ENCODE peak calls at places on chromosomes 2 and 18, in four cellular contexts. One of them, this sample, is unnamed.

GRCh38 chr2:207251573-207252192 is 85.9 kb upstream of the KLF7 start:
- DNase-seq in A673: no peak
- DNase-seq in transverse colon: no peak
- DNase-seq in neural progenitor cell: no peak
- DNase-seq in this sample: no peak

GRCh38 chr2:204722691-204723090 is 177.4 kb downstream of the PARD3B start:
- DNase-seq in neural progenitor cell: no peak
- DNase-seq in A673: no peak
- DNase-seq in transverse colon: no peak
- DNase-seq in this sample: no peak

GRCh38 chr2:10284108-10284870 is 18.4 kb upstream of the HPCAL1 start:
- DNase-seq in A673: no peak
- DNase-seq in transverse colon: no peak
- DNase-seq in neural progenitor cell: no peak
- DNase-seq in this sample: no peak

GRCh38 chr18:54100920-54101319 is 123.5 kb downstream of the MBD2 start:
- DNase-seq in neural progenitor cell: no peak
- DNase-seq in A673: no peak
- DNase-seq in transverse colon: no peak
- DNase-seq in this sample: no peak

GRCh38 chr2:32553829-32554432 is 73.9 kb upstream of the TTC27 start:
- DNase-seq in transverse colon: no peak
- DNase-seq in A673: peak; percentile 64
- DNase-seq in neural progenitor cell: peak; percentile 37
- DNase-seq in this sample: no peak

GRCh38 chr18:58390399-58390798 is 238.5 kb downstream of the ALPK2 start:
- DNase-seq in neural progenitor cell: no peak
- DNase-seq in transverse colon: no peak
- DNase-seq in A673: no peak
- DNase-seq in this sample: no peak

GRCh38 chr2:224101820-224102630 is 62.9 kb upstream of the SERPINE2 start:
- DNase-seq in neural progenitor cell: no peak
- DNase-seq in transverse colon: no peak
- DNase-seq in A673: peak; percentile 92
- DNase-seq in this sample: peak; percentile 74

GRCh38 chr2:224584768-224585204 is 377 bp downstream of the CUL3 start:
- DNase-seq in A673: peak; percentile 71
- DNase-seq in neural progenitor cell: peak; percentile 70
- DNase-seq in transverse colon: peak; percentile 58
- DNase-seq in this sample: no peak

GRCh38 chr2:206159346-206160123 is at the start of the genes EEF1B2 and NDUFS1:
- DNase-seq in neural progenitor cell: peak; percentile 99
- DNase-seq in transverse colon: peak; percentile 98
- DNase-seq in A673: peak; percentile 99
- DNase-seq in this sample: peak; percentile 98

GRCh38 chr2:9397201-9397600 is 26.1 kb downstream of the ITGB1BP1 start:
- DNase-seq in neural progenitor cell: no peak
- DNase-seq in A673: no peak
- DNase-seq in transverse colon: no peak
- DNase-seq in this sample: no peak

GRCh38 chr2:41853427-41854191 is 194.2 kb upstream of the PKDCC start:
- DNase-seq in A673: peak; percentile 82
- DNase-seq in neural progenitor cell: peak; percentile 86
- DNase-seq in transverse colon: peak; percentile 51
- DNase-seq in this sample: no peak

GRCh38 chr18:37294951-37295350 is 270.6 kb downstream of the CELF4 start:
- DNase-seq in A673: peak; percentile 59
- DNase-seq in neural progenitor cell: peak; percentile 85
- DNase-seq in transverse colon: peak; percentile 14
- DNase-seq in this sample: no peak

GRCh38 chr2:30255466-30256408 is 24.4 kb downstream of the LBH start:
- DNase-seq in transverse colon: no peak
- DNase-seq in neural progenitor cell: peak; percentile 43
- DNase-seq in A673: no peak
- DNase-seq in this sample: no peak

GRCh38 chr2:151280276-151280675 is 9.2 kb downstream of the NMI start:
- DNase-seq in transverse colon: no peak
- DNase-seq in neural progenitor cell: no peak
- DNase-seq in A673: no peak
- DNase-seq in this sample: no peak

GRCh38 chr2:69449906-69450305 is 12.7 kb upstream of the NFU1 start:
- DNase-seq in neural progenitor cell: no peak
- DNase-seq in transverse colon: no peak
- DNase-seq in A673: no peak
- DNase-seq in this sample: no peak

GRCh38 chr2:11658623-11659475 is 11.1 kb downstream of the NTSR2 start:
- DNase-seq in transverse colon: no peak
- DNase-seq in A673: no peak
- DNase-seq in neural progenitor cell: no peak
- DNase-seq in this sample: no peak

GRCh38 chr2:122263746-122264145 is 508.3 kb downstream of the TSN start:
- DNase-seq in neural progenitor cell: no peak
- DNase-seq in A673: no peak
- DNase-seq in transverse colon: no peak
- DNase-seq in this sample: no peak

GRCh38 chr2:203534486-203535077 is 519 bp downstream of the RAPH1 start:
- DNase-seq in transverse colon: peak; percentile 47
- DNase-seq in A673: peak; percentile 51
- DNase-seq in neural progenitor cell: no peak
- DNase-seq in this sample: no peak

GRCh38 chr2:239247401-239248245 is 153.2 kb downstream of the HDAC4 start:
- DNase-seq in transverse colon: peak; percentile 8
- DNase-seq in A673: no peak
- DNase-seq in neural progenitor cell: no peak
- DNase-seq in this sample: no peak

GRCh38 chr2:38602136-38602731 is 494 bp downstream of the HNRNPLL start:
- DNase-seq in neural progenitor cell: peak; percentile 69
- DNase-seq in A673: no peak
- DNase-seq in transverse colon: peak; percentile 41
- DNase-seq in this sample: peak; percentile 73

GRCh38 chr18:62037012-62037742 is 144.4 kb upstream of the RNF152 start:
- DNase-seq in neural progenitor cell: no peak
- DNase-seq in transverse colon: no peak
- DNase-seq in A673: no peak
- DNase-seq in this sample: no peak

GRCh38 chr18:34048423-34048822 is 176.3 kb downstream of the NOL4 start:
- DNase-seq in neural progenitor cell: peak; percentile 72
- DNase-seq in A673: peak; percentile 13
- DNase-seq in transverse colon: no peak
- DNase-seq in this sample: no peak

GRCh38 chr2:88967844-88968243 is 276.4 kb downstream of the RPIA start:
- DNase-seq in neural progenitor cell: no peak
- DNase-seq in A673: no peak
- DNase-seq in transverse colon: no peak
- DNase-seq in this sample: no peak

GRCh38 chr2:168254158-168254935 is 7.0 kb upstream of the STK39 start:
- DNase-seq in neural progenitor cell: no peak
- DNase-seq in transverse colon: no peak
- DNase-seq in A673: peak; percentile 37
- DNase-seq in this sample: no peak

GRCh38 chr18:61922435-61922834 is 29.6 kb upstream of the RNF152 start:
- DNase-seq in neural progenitor cell: no peak
- DNase-seq in A673: no peak
- DNase-seq in transverse colon: no peak
- DNase-seq in this sample: no peak

GRCh38 chr2:57180042-57180567 is 866.5 kb upstream of the VRK2 start:
- DNase-seq in transverse colon: no peak
- DNase-seq in neural progenitor cell: no peak
- DNase-seq in A673: no peak
- DNase-seq in this sample: no peak

GRCh38 chr2:190947139-190947538 is 66.5 kb downstream of the GLS start:
- DNase-seq in A673: no peak
- DNase-seq in neural progenitor cell: no peak
- DNase-seq in transverse colon: no peak
- DNase-seq in this sample: no peak

GRCh38 chr2:160940699-160941098 is 219.5 kb upstream of the TANK start:
- DNase-seq in A673: no peak
- DNase-seq in transverse colon: peak; percentile 19
- DNase-seq in neural progenitor cell: no peak
- DNase-seq in this sample: no peak

DNA sequence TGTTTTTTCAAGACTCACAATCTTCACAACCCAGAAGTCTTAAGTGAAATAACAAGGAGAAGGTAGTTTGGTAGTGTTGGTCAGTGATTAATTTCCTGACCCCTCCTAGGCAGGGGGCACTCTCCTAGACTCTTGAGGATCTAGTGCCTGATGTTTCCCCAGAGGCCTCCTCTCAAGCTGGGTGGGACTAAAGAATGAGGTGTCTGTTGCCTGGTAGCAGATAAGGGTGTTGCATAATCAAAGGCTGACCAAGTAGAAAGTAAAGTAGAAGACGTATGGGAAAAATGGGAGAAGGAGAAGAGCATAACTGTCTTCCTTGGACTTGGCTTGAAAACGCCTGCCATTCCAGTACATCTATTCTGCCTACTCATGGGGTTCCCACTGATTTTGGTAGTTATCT is 37.8 kb downstream of the VIT start:
- DNase-seq in transverse colon: no peak
- DNase-seq in A673: no peak
- DNase-seq in neural progenitor cell: no peak
- DNase-seq in this sample: no peak
- H3K4me1 ChIP-seq in transverse colon: peaks cover 3% of the 10 kb centered on the region
- H3K4me1 ChIP-seq in A673: peaks cover 4% of the 10 kb centered on the region
- H3K4me1 ChIP-seq in neural progenitor cell: peaks cover 10% of the 10 kb centered on the region
- H3K4me1 ChIP-seq in this sample: no peaks in the 10 kb centered on the region

GRCh38 chr2:210899131-210899530 is 342.7 kb downstream of the CPS1 start:
- DNase-seq in A673: no peak
- DNase-seq in transverse colon: no peak
- DNase-seq in neural progenitor cell: no peak
- DNase-seq in this sample: no peak

DNA sequence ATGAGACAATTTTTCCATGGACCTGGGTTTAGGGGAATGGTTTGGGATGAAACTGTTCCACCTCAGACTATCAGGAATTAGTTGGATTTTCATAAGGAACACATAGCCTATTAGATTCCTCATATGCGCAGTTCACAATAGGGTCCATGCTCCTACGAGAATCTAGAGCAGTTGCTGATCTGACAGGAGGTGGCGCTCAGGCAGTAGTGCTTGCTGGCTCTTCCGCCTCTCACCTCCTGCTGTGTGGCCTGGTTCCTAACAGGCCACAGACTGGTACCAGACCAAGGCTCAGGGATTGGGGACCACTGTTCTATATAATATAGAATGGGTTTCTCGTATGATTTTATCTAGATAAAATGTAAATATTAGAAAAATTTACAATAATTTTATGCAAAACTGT is 338.7 kb downstream of the CPS1 start:
- DNase-seq in neural progenitor cell: peak; percentile 49
- DNase-seq in A673: no peak
- DNase-seq in transverse colon: no peak
- DNase-seq in this sample: no peak
- TF ChIP-seq CTCF in neural progenitor cell: peak; percentile 46
- TF ChIP-seq CTCF in A673: peak; percentile 20
- TF ChIP-seq CTCF in transverse colon: no peak
- TF ChIP-seq CTCF in this sample: no peak

DNA sequence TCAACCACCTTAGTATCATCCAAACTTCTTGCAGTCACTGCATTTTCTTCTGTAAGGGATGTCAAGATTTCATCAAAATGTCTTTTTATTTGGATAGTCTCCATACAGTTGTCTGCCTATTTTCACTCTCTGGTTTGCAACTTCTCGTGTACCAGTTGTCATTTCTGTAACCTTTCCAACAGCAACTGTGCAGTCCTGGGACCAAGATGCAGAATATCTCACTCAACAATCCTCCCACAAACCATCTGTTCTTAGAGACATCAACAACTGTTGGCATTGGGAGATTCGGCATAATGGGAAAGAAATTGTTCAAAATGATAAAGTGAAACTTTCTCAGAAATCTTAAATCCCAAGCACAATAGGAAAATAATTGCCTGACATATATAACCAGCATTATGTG is 933.6 kb upstream of the SLC39A10 start:
- DNase-seq in A673: no peak
- DNase-seq in neural progenitor cell: no peak
- DNase-seq in transverse colon: no peak
- DNase-seq in this sample: no peak
- H3K4me3 ChIP-seq in A673: no peak overlapping the region
- H3K4me3 ChIP-seq in neural progenitor cell: no peak overlapping the region
- H3K4me3 ChIP-seq in transverse colon: no peak overlapping the region
- H3K4me3 ChIP-seq in this sample: no peak overlapping the region

GRCh38 chr18:79988925-79989361 is 580 bp upstream of the TXNL4A start:
- DNase-seq in transverse colon: peak; percentile 42
- DNase-seq in A673: peak; percentile 50
- DNase-seq in neural progenitor cell: peak; percentile 66
- DNase-seq in this sample: no peak

GRCh38 chr18:79986726-79987125 is 1.6 kb downstream of the TXNL4A start:
- DNase-seq in A673: no peak
- DNase-seq in transverse colon: no peak
- DNase-seq in neural progenitor cell: peak; percentile 16
- DNase-seq in this sample: no peak

GRCh38 chr18:79988079-79988924 is at the start of gene TXNL4A:
- DNase-seq in neural progenitor cell: peak; percentile 86
- DNase-seq in A673: peak; percentile 93
- DNase-seq in transverse colon: peak; percentile 88
- DNase-seq in this sample: no peak

GRCh38 chr18:79985172-79985571 is 3.2 kb downstream of the TXNL4A start:
- DNase-seq in A673: no peak
- DNase-seq in transverse colon: no peak
- DNase-seq in neural progenitor cell: no peak
- DNase-seq in this sample: no peak

GRCh38 chr18:79987566-79987965 is 797 bp downstream of the TXNL4A start:
- DNase-seq in transverse colon: no peak
- DNase-seq in neural progenitor cell: no peak
- DNase-seq in A673: no peak
- DNase-seq in this sample: no peak
- H3K4me1 ChIP-seq in transverse colon: peaks cover 35% of the 10 kb centered on the region
- H3K4me1 ChIP-seq in neural progenitor cell: peaks cover 10% of the 10 kb centered on the region
- H3K4me1 ChIP-seq in A673: peaks cover 11% of the 10 kb centered on the region
- H3K4me1 ChIP-seq in this sample: peaks cover 8% of the 10 kb centered on the region

GRCh38 chr2:65388051-65388531 is 44.3 kb downstream of the SPRED2 start:
- DNase-seq in A673: no peak
- DNase-seq in transverse colon: no peak
- DNase-seq in neural progenitor cell: no peak
- DNase-seq in this sample: no peak

GRCh38 chr2:65389476-65389875 is 42.9 kb downstream of the SPRED2 start:
- DNase-seq in transverse colon: no peak
- DNase-seq in neural progenitor cell: no peak
- DNase-seq in A673: no peak
- DNase-seq in this sample: no peak

GRCh38 chr2:65386340-65386739 is 46.1 kb downstream of the SPRED2 start:
- DNase-seq in A673: no peak
- DNase-seq in transverse colon: no peak
- DNase-seq in neural progenitor cell: no peak
- DNase-seq in this sample: no peak

GRCh38 chr2:65388626-65389390 is 43.6 kb downstream of the SPRED2 start:
- DNase-seq in neural progenitor cell: no peak
- DNase-seq in transverse colon: no peak
- DNase-seq in A673: no peak
- DNase-seq in this sample: no peak

DNA sequence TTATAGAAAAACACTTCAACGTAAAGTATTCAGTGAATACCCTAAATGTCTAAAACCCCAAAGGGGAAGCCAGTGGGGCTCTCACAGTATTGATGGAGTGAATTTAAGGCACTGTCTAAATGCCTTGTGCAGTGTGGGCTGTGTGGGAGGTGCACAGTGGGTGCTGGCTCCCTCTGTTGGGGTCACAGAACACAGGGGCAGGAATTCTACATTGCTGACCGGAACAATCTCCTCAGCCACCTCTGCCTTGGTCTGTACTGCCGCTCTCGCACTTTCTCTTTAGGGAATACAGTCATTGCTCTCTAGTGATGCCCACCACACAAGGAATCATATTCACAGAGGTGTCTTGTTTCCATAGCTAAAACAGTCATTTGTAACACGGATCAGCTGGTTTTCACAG is 45.4 kb downstream of the SPRED2 start:
- DNase-seq in A673: no peak
- DNase-seq in transverse colon: no peak
- DNase-seq in neural progenitor cell: no peak
- DNase-seq in this sample: no peak
- TF ChIP-seq CTCF in A673: no peak
- TF ChIP-seq CTCF in transverse colon: no peak
- TF ChIP-seq CTCF in neural progenitor cell: peak; percentile 14
- TF ChIP-seq CTCF in this sample: no peak